ENCODE peak calls at places on chromosomes 13 and 19, in four cellular contexts. J is neuronal stem cell, X is IMR-90, Y is H9. Q is an unnamed sample.

GRCh38 chr19:35044317-35045117 is 3.0 kb downstream of the HPN start:
- DNase-seq in X (peak; percentile 43), Y (peak; percentile 75), J (peak; percentile 68), Q (peak; percentile 95)

GRCh38 chr13:43686557-43686956 is 100.2 kb downstream of the ENOX1 start:
- DNase-seq in Y (no peak), X (peak; percentile 93), J (no peak), Q (no peak)

GRCh38 chr13:110127986-110128511 is 178.9 kb downstream of the COL4A1 start:
- DNase-seq in X (peak; percentile 49), J (no peak), Y (no peak), Q (no peak)

GRCh38 chr13:34076943-34077703 is 259.2 kb downstream of the RFC3 start:
- DNase-seq in J (no peak), X (peak; percentile 1), Y (no peak), Q (no peak)

GRCh38 chr13:112924365-112924764 is 44.6 kb upstream of the MCF2L start:
- DNase-seq in Y (no peak), J (no peak), X (no peak), Q (no peak)

GRCh38 chr19:17686592-17687042 is 1.5 kb downstream of the UNC13A start:
- DNase-seq in X (no peak), J (no peak), Y (peak; percentile 87), Q (peak; percentile 85)

GRCh38 chr13:41614671-41615519 is 157.5 kb downstream of the RGCC start:
- DNase-seq in X (peak; percentile 54), Y (no peak), J (no peak), Q (no peak)

GRCh38 chr19:16573925-16574324 is 1.7 kb upstream of the SLC35E1 start:
- DNase-seq in J (no peak), Y (no peak), X (no peak), Q (no peak)

GRCh38 chr13:93872376-93872775 is 607.1 kb downstream of the DCT start:
- DNase-seq in Y (no peak), X (no peak), J (no peak), Q (no peak)

GRCh38 chr13:112781881-112782361 is 92.1 kb downstream of the ATP11A start:
- DNase-seq in Y (no peak), J (no peak), X (no peak), Q (peak; percentile 35)

GRCh38 chr19:8515317-8515716 is 1.4 kb upstream of the ZNF414 start:
- DNase-seq in Y (no peak), J (no peak), X (no peak), Q (no peak)

GRCh38 chr13:45341799-45342584 is 1.0 kb upstream of the TPT1 start:
- DNase-seq in J (no peak), Y (no peak), X (no peak), Q (no peak)

GRCh38 chr13:109422163-109422562 is 364.2 kb downstream of the IRS2 start:
- DNase-seq in X (no peak), Y (no peak), J (no peak), Q (no peak)

GRCh38 chr13:93730780-93731179 is 504.2 kb downstream of the GPC6 start:
- DNase-seq in Y (no peak), J (no peak), X (peak; percentile 36), Q (no peak)

GRCh38 chr13:95492044-95492801 is 60.3 kb upstream of the CLDN10 start:
- DNase-seq in X (no peak), J (no peak), Y (peak; percentile 61), Q (no peak)

GRCh38 chr19:14525729-14526128 is 3.7 kb upstream of the TECR start:
- DNase-seq in X (no peak), J (no peak), Y (no peak), Q (no peak)

GRCh38 chr13:20141238-20142018 is 19.4 kb downstream of the GJA3 start:
- DNase-seq in Y (no peak), X (no peak), J (no peak), Q (no peak)

GRCh38 chr13:87356314-87356713 is 314.9 kb upstream of the SLITRK5 start:
- DNase-seq in J (no peak), Y (no peak), X (no peak), Q (no peak)

GRCh38 chr13:36130542-36131214 is 504 bp downstream of the DCLK1 start:
- DNase-seq in Y (peak; percentile 61), J (peak; percentile 37), X (no peak), Q (peak; percentile 75)

GRCh38 chr13:70405266-70405665 is 297.0 kb upstream of the KLHL1 start:
- DNase-seq in Y (no peak), X (no peak), J (no peak), Q (no peak)

GRCh38 chr13:78609464-78610205 is 6.3 kb upstream of the POU4F1 start:
- DNase-seq in X (no peak), Y (peak; percentile 72), J (peak; percentile 48), Q (peak; percentile 72)

GRCh38 chr19:58562126-58563033 is 4.0 kb upstream of the UBE2M start:
- DNase-seq in Y (peak; percentile 44), X (peak; percentile 39), J (no peak), Q (no peak)

GRCh38 chr13:58792854-58793253 is 1161.3 kb downstream of the PCDH17 start:
- DNase-seq in Y (no peak), X (no peak), J (no peak), Q (no peak)

GRCh38 chr19:46629546-46630025 is 4.7 kb upstream of the PTGIR start:
- DNase-seq in J (no peak), X (no peak), Y (no peak), Q (no peak)

GRCh38 chr13:91145806-91146205 is 201.7 kb upstream of the MIR17HG start:
- DNase-seq in X (no peak), J (no peak), Y (no peak), Q (no peak)

GRCh38 chr13:107275945-107276614 is 708.1 kb upstream of the ARGLU1 start:
- DNase-seq in J (no peak), Y (no peak), X (no peak), Q (no peak)

GRCh38 chr19:39130337-39131254 is 5.0 kb downstream of the PAK4 start:
- DNase-seq in Y (no peak), J (no peak), X (no peak), Q (no peak)

GRCh38 chr13:107450931-107451330 is 764.4 kb downstream of the LIG4 start:
- DNase-seq in X (peak; percentile 99), J (no peak), Y (no peak), Q (no peak)

GRCh38 chr13:61648546-61648945 is 232.9 kb upstream of the PCDH20 start:
- DNase-seq in X (no peak), Y (no peak), J (no peak), Q (no peak)

GRCh38 chr19:35266904-35267817 is 1.6 kb upstream of the USF2 start:
- DNase-seq in Y (peak; percentile 51), X (peak; percentile 10), J (no peak), Q (no peak)

GRCh38 chr19:1113278-1113985 is 9.6 kb downstream of the GPX4 start:
- DNase-seq in Y (peak; percentile 96), J (peak; percentile 88), X (peak; percentile 94), Q (peak; percentile 80)

DNA sequence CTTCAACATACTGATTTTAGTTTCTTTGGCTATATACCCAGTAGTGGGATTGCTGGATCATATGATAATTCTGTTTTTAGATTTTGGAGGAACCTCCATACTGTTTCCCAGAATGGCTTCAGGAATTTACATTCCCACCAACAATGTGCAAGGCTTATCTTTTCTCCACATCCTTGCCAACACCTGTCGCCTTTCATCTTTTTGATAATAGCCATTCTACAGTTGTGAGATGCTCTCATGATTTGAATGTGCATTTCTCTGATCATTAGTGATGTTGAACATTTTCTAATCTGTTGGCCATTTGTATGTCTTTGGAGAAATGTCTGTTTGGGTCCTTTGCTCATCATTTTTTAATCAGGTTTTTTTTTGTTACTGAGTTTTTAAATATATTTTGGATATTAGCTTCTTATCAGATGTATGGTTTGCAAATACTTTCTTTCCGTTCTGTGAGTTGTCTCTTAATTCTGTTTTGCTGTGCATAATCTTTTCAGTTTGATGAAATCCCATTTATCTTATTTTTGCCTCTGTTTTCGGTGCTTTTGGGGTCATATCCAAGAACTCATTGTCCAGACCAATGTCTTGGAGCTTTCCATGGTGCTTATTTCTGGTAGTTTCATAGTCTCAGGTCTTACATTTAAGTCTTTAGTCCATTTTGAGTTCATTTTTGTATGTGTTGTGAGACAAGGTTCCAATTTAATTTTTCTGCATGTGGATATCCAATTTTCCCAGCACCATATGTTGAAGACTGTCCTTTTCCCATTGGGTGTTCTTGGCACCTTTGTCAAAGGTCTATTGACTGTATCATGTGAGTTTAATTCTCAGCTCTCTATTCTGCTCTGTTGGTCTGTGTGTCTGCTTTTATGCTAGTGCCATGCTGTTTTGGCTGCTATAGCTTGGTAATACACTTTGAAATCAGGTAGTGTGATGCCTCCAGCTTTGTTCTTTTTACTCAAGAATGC is 44.5 kb downstream of the ARHGEF7 start:
- DNase-seq in J (no peak), X (no peak), Y (no peak), Q (no peak)
- H3K4ac ChIP-seq in J (no peak overlapping the region), X (no peak overlapping the region), Y (no peak overlapping the region), Q (no peak overlapping the region)

GRCh38 chr13:24923305-24923640 is 159.3 kb downstream of the RNF17 start:
- DNase-seq in J (no peak), X (peak; percentile 75), Y (no peak), Q (no peak)
- H3K4ac ChIP-seq in J (no peak overlapping the region), X (peak overlapping the region; percentile 94), Y (no peak overlapping the region), Q (no peak overlapping the region)

GRCh38 chr19:5131866-5132561 is 163.1 kb downstream of the KDM4B start:
- DNase-seq in Y (no peak), X (no peak), J (peak; percentile 49), Q (no peak)
- H3K4ac ChIP-seq in Y (no peak overlapping the region), X (no peak overlapping the region), J (peak overlapping the region; percentile 76), Q (no peak overlapping the region)

GRCh38 chr19:41311613-41312012 is 1.6 kb downstream of the CCDC97 start:
- DNase-seq in X (no peak), J (no peak), Y (no peak), Q (no peak)
- H3K4ac ChIP-seq in X (no peak overlapping the region), J (no peak overlapping the region), Y (no peak overlapping the region), Q (no peak overlapping the region)

GRCh38 chr13:54183728-54184127 is 1155.1 kb downstream of the OLFM4 start:
- DNase-seq in Y (no peak), J (no peak), X (no peak), Q (no peak)
- H3K4ac ChIP-seq in Y (no peak overlapping the region), J (no peak overlapping the region), X (no peak overlapping the region), Q (no peak overlapping the region)

GRCh38 chr19:41295506-41295905 is 14.5 kb upstream of the CCDC97 start:
- DNase-seq in X (no peak), J (no peak), Y (no peak), Q (no peak)
- H3K4ac ChIP-seq in X (no peak overlapping the region), J (no peak overlapping the region), Y (no peak overlapping the region), Q (no peak overlapping the region)

DNA sequence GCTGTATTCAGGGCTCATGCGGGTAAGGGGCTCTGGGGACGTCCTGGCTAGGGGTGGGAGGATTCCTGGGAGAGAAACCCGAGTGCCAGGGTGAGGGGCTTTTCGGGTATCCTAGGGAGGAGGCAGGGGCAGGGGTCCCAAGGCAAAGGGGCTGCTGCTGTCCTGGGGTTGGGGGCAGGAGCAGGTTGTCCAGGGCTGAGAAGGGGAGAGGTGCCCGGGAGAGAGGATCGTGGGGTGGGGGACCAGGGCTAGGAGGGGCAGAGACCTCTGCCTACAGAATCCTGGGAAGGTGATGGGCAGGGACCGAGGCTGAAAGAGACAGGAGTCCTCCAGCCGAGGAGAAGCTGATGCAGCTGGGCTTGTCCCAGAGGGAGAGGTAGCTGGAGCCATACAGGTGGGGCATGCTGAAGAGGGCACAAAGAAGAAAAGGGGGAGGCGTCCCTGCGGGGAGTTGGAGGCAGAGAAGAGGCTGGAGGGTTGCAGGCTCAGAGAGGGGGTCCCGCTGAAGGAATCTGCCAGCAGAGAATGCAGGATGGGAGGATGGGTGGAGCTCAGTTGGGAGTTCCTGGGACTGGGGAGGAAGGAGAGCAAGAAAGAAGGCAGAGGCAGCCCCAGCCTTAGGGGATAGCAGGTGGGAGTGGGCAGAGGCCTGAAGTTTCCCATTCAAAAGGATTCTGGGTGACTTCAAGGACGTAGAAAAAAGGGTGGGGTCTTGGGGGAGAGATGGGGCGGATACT is 569 bp downstream of the CYP2S1 start:
- DNase-seq in X (no peak), Y (no peak), J (no peak), Q (no peak)
- H3K4ac ChIP-seq in X (peak overlapping the region; percentile 35), Y (no peak overlapping the region), J (no peak overlapping the region), Q (peak overlapping the region; percentile 87)

GRCh38 chr19:28727133-28727834 is 485.7 kb downstream of the UQCRFS1 start:
- DNase-seq in Y (peak; percentile 83), X (no peak), J (peak; percentile 56), Q (peak; percentile 43)
- H3K4ac ChIP-seq in Y (no peak overlapping the region), X (no peak overlapping the region), J (no peak overlapping the region), Q (no peak overlapping the region)